ENCODE peak calls at places on chromosomes 2 and 18, in four cellular contexts. K is fibroblast of mammary gland, Y is iris pigment epithelial cell, X is cardiac fibroblast. Z is an unnamed sample.
A peak's percentile ranks its signal among the peaks of the same experiment; 100 is the strongest.

GRCh38 chr18:79479114-79479760 is 83.5 kb downstream of the NFATC1 start:
- DNase-seq in K (no peak), Y (no peak), X (no peak), Z (peak; percentile 46)

GRCh38 chr2:31239842-31240198 is 5.9 kb downstream of the EHD3 start:
- DNase-seq in K (peak; percentile 66), Y (peak; percentile 43), X (peak; percentile 73), Z (no peak)

GRCh38 chr2:31244101-31244500 is 10.1 kb downstream of the EHD3 start:
- DNase-seq in K (no peak), Y (no peak), X (no peak), Z (no peak)

GRCh38 chr2:9813312-9814128 is 29.8 kb upstream of the TAF1B start:
- DNase-seq in K (peak; percentile 58), Y (peak; percentile 40), X (peak; percentile 68), Z (peak; percentile 86)

GRCh38 chr2:172655091-172655837 is 80.4 kb upstream of the RAPGEF4 start:
- DNase-seq in K (peak; percentile 97), Y (peak; percentile 91), X (peak; percentile 82), Z (no peak)

GRCh38 chr2:151032741-151033152 is 228.9 kb downstream of the RBM43 start:
- DNase-seq in K (peak; percentile 98), Y (peak; percentile 88), X (peak; percentile 75), Z (no peak)

GRCh38 chr2:191533693-191534175 is 144.2 kb upstream of the NABP1 start:
- DNase-seq in K (peak; percentile 27), Y (peak; percentile 34), X (peak; percentile 27), Z (no peak)

GRCh38 chr18:60413944-60414547 is 41.5 kb upstream of the MC4R start:
- DNase-seq in K (peak; percentile 3), Y (peak; percentile 15), X (peak; percentile 9), Z (no peak)

GRCh38 chr18:13136056-13136688 is 82.4 kb upstream of the LDLRAD4 start:
- DNase-seq in K (no peak), Y (no peak), X (peak; percentile 11), Z (no peak)

GRCh38 chr2:59303272-59303671 is 1062.1 kb upstream of the FANCL start:
- DNase-seq in K (no peak), Y (no peak), X (no peak), Z (no peak)

GRCh38 chr2:26352892-26353291 is 6.3 kb upstream of the ADGRF3 start:
- DNase-seq in K (peak; percentile 69), Y (peak; percentile 78), X (peak; percentile 66), Z (no peak)

GRCh38 chr2:215657844-215658243 is 222.0 kb upstream of the FN1 start:
- DNase-seq in K (peak; percentile 99), Y (peak; percentile 98), X (peak; percentile 98), Z (no peak)

GRCh38 chr18:46013484-46014189 is 46.5 kb upstream of the EPG5 start:
- DNase-seq in K (peak; percentile 2), Y (no peak), X (no peak), Z (no peak)

GRCh38 chr2:62195421-62196277 is at the start of gene B3GNT2:
- DNase-seq in K (peak; percentile 57), Y (peak; percentile 68), X (peak; percentile 62), Z (peak; percentile 93)

GRCh38 chr2:231110551-231110950 is 14.3 kb downstream of the HTR2B start:
- DNase-seq in K (peak; percentile 68), Y (peak; percentile 51), X (peak; percentile 76), Z (no peak)

GRCh38 chr2:159399716-159400525 is 113.4 kb upstream of the WDSUB1 start:
- DNase-seq in K (peak; percentile 11), Y (peak; percentile 28), X (peak; percentile 18), Z (no peak)

GRCh38 chr2:233414273-233414654 is 60.0 kb downstream of the DGKD start:
- DNase-seq in K (no peak), Y (no peak), X (no peak), Z (no peak)

GRCh38 chr2:43368483-43369385 is 142.3 kb upstream of the ZFP36L2 start:
- DNase-seq in K (peak; percentile 72), Y (peak; percentile 40), X (peak; percentile 24), Z (no peak)

GRCh38 chr2:215904101-215904500 is 109.2 kb downstream of the MREG start:
- DNase-seq in K (peak; percentile 82), Y (peak; percentile 91), X (peak; percentile 86), Z (no peak)

GRCh38 chr2:135265960-135266490 is 213.9 kb downstream of the RAB3GAP1 start:
- DNase-seq in K (no peak), Y (no peak), X (no peak), Z (no peak)

GRCh38 chr2:27369471-27370025 is 590 bp downstream of the EIF2B4 start:
- DNase-seq in K (peak; percentile 59), Y (peak; percentile 58), X (peak; percentile 56), Z (no peak)

GRCh38 chr2:62178741-62179271 is 17.1 kb upstream of the B3GNT2 start:
- DNase-seq in K (peak; percentile 42), Y (peak; percentile 31), X (peak; percentile 22), Z (peak; percentile 68)

GRCh38 chr2:147789720-147790119 is 55.1 kb upstream of the ACVR2A start:
- DNase-seq in K (peak; percentile 78), Y (peak; percentile 41), X (peak; percentile 17), Z (no peak)

GRCh38 chr2:152541712-152542111 is 175.5 kb downstream of the PRPF40A start:
- DNase-seq in K (no peak), Y (no peak), X (no peak), Z (no peak)

GRCh38 chr2:2812117-2812516 is 481.0 kb upstream of the MYT1L start:
- DNase-seq in K (no peak), Y (no peak), X (no peak), Z (no peak)

GRCh38 chr2:241391892-241392665 is 36.0 kb downstream of the FARP2 start:
- DNase-seq in K (peak; percentile 41), Y (no peak), X (peak; percentile 43), Z (no peak)

GRCh38 chr18:57898506-57899124 is 95.5 kb upstream of the ATP8B1 start:
- DNase-seq in K (peak; percentile 92), Y (peak; percentile 62), X (peak; percentile 79), Z (no peak)

GRCh38 chr2:96342085-96342484 is 6.5 kb downstream of the NCAPH start:
- DNase-seq in K (peak; percentile 82), Y (peak; percentile 93), X (peak; percentile 73), Z (no peak)

GRCh38 chr2:69764286-69765058 is 22.5 kb downstream of the ANXA4 start:
- DNase-seq in K (peak; percentile 38), Y (no peak), X (no peak), Z (no peak)

GRCh38 chr2:38098351-38099095 is 22.6 kb upstream of the CYP1B1 start:
- DNase-seq in K (peak; percentile 30), Y (no peak), X (no peak), Z (no peak)

GRCh38 chr2:195813401-195813800 is 156.4 kb downstream of the SLC39A10 start:
- DNase-seq in K (peak; percentile 36), Y (no peak), X (peak; percentile 22), Z (no peak)

GRCh38 chr2:143030127-143030526 is 99.1 kb upstream of the ARHGAP15 start:
- DNase-seq in K (no peak), Y (peak; percentile 69), X (peak; percentile 11), Z (no peak)

GRCh38 chr2:176638167-176639015 is 369.1 kb downstream of the MTX2 start:
- DNase-seq in K (peak; percentile 68), Y (peak; percentile 54), X (peak; percentile 65), Z (peak; percentile 85)

GRCh38 chr18:12652861-12653401 is 5.0 kb downstream of the SPIRE1 start:
- DNase-seq in K (peak; percentile 81), Y (peak; percentile 58), X (peak; percentile 71), Z (no peak)

GRCh38 chr2:55768991-55769390 is 75.3 kb upstream of the PNPT1 start:
- DNase-seq in K (no peak), Y (no peak), X (no peak), Z (no peak)

GRCh38 chr2:69298862-69299261 is 88.2 kb downstream of the GFPT1 start:
- DNase-seq in K (peak; percentile 81), Y (peak; percentile 74), X (peak; percentile 79), Z (no peak)

Z was measured in sciatic nerve.